ENCODE peak calls at places on chromosome 12, in four cellular contexts. S, I, Y and M are unnamed samples.

GRCh38 chr12:69415471-69416275 is 54.5 kb upstream of the FRS2 start:
- DNase-seq in S (no peak), I (no peak), Y (peak), M (no peak)

GRCh38 chr12:5458229-5459050 is 26.5 kb downstream of the NTF3 start:
- DNase-seq in S (no peak), I (no peak), Y (no peak), M (peak)

GRCh38 chr12:6198556-6198955 is 1.6 kb upstream of the CD9 start:
- DNase-seq in S (no peak), I (no peak), Y (no peak), M (no peak)

GRCh38 chr12:42590324-42590934 is 883 bp upstream of the PRICKLE1 start:
- DNase-seq in S (no peak), I (no peak), Y (no peak), M (no peak)

GRCh38 chr12:121484967-121485366 is 85.0 kb downstream of the RNF34 start:
- DNase-seq in S (no peak), I (no peak), Y (no peak), M (no peak)

GRCh38 chr12:130163461-130164215 is 1.4 kb downstream of the FZD10 start:
- DNase-seq in S (no peak), I (no peak), Y (no peak), M (no peak)

GRCh38 chr12:128267651-128268347 is 829 bp downstream of the TMEM132C start:
- DNase-seq in S (no peak), I (no peak), Y (no peak), M (no peak)

GRCh38 chr12:51533799-51534198 is 57.2 kb upstream of the SCN8A start:
- DNase-seq in S (no peak), I (no peak), Y (no peak), M (no peak)

GRCh38 chr12:50929831-50930230 is 22.5 kb upstream of the HIGD1C start:
- DNase-seq in S (no peak), I (no peak), Y (no peak), M (no peak)

GRCh38 chr12:132247718-132248438 is 81.5 kb downstream of the GALNT9 start:
- DNase-seq in S (no peak), I (no peak), Y (no peak), M (no peak)

GRCh38 chr12:52044284-52044983 is 6.8 kb upstream of the NR4A1 start:
- DNase-seq in S (no peak), I (no peak), Y (no peak), M (no peak)

GRCh38 chr12:101557092-101557491 is 37.7 kb upstream of the MYBPC1 start:
- DNase-seq in S (no peak), I (no peak), Y (no peak), M (no peak)

GRCh38 chr12:100545092-100545491 is 28.4 kb upstream of the GAS2L3 start:
- DNase-seq in S (no peak), I (no peak), Y (no peak), M (no peak)

GRCh38 chr12:45477526-45477925 is 252.0 kb upstream of the ARID2 start:
- DNase-seq in S (no peak), I (no peak), Y (no peak), M (no peak)

GRCh38 chr12:28974166-28974565 is 174.9 kb upstream of the FAR2 start:
- DNase-seq in S (no peak), I (no peak), Y (no peak), M (no peak)

GRCh38 chr12:41743835-41744234 is 400.8 kb downstream of the GXYLT1 start:
- DNase-seq in S (no peak), I (no peak), Y (no peak), M (no peak)

GRCh38 chr12:92574046-92574783 is 128.6 kb upstream of the PLEKHG7 start:
- DNase-seq in S (no peak), I (no peak), Y (peak), M (no peak)

GRCh38 chr12:51959211-51959610 is 7.7 kb downstream of the ACVR1B start:
- DNase-seq in S (no peak), I (no peak), Y (no peak), M (no peak)

GRCh38 chr12:11174022-11174421 is 3.0 kb downstream of the SMIM10L1 start:
- DNase-seq in S (no peak), I (no peak), Y (no peak), M (no peak)

GRCh38 chr12:110546339-110546738 is 36.8 kb downstream of the PPTC7 start:
- DNase-seq in S (no peak), I (no peak), Y (no peak), M (no peak)

GRCh38 chr12:51269174-51270066 is 795 bp downstream of the SMAGP start:
- DNase-seq in S (peak), I (peak), Y (peak), M (no peak)

GRCh38 chr12:6849427-6849826 is 1.7 kb downstream of the CDCA3 start:
- DNase-seq in S (no peak), I (no peak), Y (no peak), M (no peak)

GRCh38 chr12:121562484-121562883 is 18.3 kb downstream of the KDM2B start:
- DNase-seq in S (no peak), I (no peak), Y (no peak), M (no peak)

GRCh38 chr12:120015313-120015712 is 26.3 kb downstream of the BICDL1 start:
- DNase-seq in S (peak), I (peak), Y (no peak), M (no peak)

GRCh38 chr12:68236421-68237059 is 10.9 kb upstream of the IL26 start:
- DNase-seq in S (peak), I (no peak), Y (no peak), M (no peak)

GRCh38 chr12:14664434-14665023 is 31.9 kb downstream of the GUCY2C start:
- DNase-seq in S (peak), I (no peak), Y (peak), M (no peak)

GRCh38 chr12:70354777-70355176 is 11.3 kb upstream of the KCNMB4 start:
- DNase-seq in S (no peak), I (no peak), Y (no peak), M (no peak)

GRCh38 chr12:103423061-103423473 is 72.7 kb downstream of the C12orf42 start:
- DNase-seq in S (no peak), I (no peak), Y (no peak), M (no peak)

GRCh38 chr12:69136931-69137613 is 102.3 kb upstream of the CPSF6 start:
- DNase-seq in S (no peak), I (no peak), Y (no peak), M (no peak)

GRCh38 chr12:53942467-53942997 is 3.9 kb downstream of the HOXC13 start:
- DNase-seq in S (no peak), I (no peak), Y (no peak), M (no peak)

GRCh38 chr12:39417916-39418315 is 25.0 kb downstream of the KIF21A start:
- DNase-seq in S (no peak), I (no peak), Y (no peak), M (no peak)

GRCh38 chr12:94603434-94604068 is 46.8 kb downstream of the TMCC3 start:
- DNase-seq in S (peak), I (peak), Y (peak), M (no peak)

GRCh38 chr12:49543914-49544815 is 5.3 kb downstream of the KCNH3 start:
- DNase-seq in S (no peak), I (no peak), Y (no peak), M (no peak)

GRCh38 chr12:25337916-25338315 is 87.2 kb upstream of the KRAS start:
- DNase-seq in S (no peak), I (no peak), Y (no peak), M (no peak)

GRCh38 chr12:95141305-95141704 is 67.9 kb upstream of the NR2C1 start:
- DNase-seq in S (no peak), I (no peak), Y (no peak), M (no peak)

GRCh38 chr12:131194166-131194565 is 240.5 kb downstream of the ADGRD1 start:
- DNase-seq in S (no peak), I (no peak), Y (no peak), M (no peak)

GRCh38 chr12:123643911-123644310 is 10.3 kb downstream of the GTF2H3 start:
- DNase-seq in S (no peak), I (no peak), Y (no peak), M (no peak)

GRCh38 chr12:124917841-124918621 is 3.6 kb upstream of the UBC start:
- DNase-seq in S (no peak), I (no peak), Y (peak), M (peak)

GRCh38 chr12:31263661-31264060 is 62.3 kb downstream of the SINHCAF start:
- DNase-seq in S (no peak), I (no peak), Y (no peak), M (no peak)
- H3K27ac ChIP-seq in S (no peak), I (no peak), Y (no peak), M (no peak)

DNA sequence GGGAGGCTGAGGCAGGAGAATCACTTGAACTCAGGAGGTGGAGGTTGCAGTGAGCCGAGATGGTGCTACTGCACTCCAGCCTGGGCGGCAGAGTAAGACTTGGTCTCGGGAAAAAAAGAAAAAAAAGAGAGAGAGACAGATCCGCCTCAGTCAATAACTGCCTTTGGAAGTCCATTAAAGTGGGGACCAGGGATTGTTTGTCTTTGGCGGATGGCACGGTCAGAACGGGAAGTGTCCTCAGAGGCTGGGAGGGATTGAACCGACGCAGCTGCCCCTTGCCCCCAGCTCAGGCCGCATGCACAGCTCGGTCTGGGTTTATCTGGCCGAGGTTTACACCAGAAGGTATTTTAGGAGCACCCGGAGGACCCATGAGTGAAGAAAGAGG is 54.4 kb downstream of the TESC start:
- DNase-seq in S (no peak), I (no peak), Y (no peak), M (no peak)
- H3K27ac ChIP-seq in S (no peak), I (no peak), Y (peak), M (no peak)

GRCh38 chr12:113271853-113272561 is 50.7 kb downstream of the TPCN1 start:
- DNase-seq in S (no peak), I (no peak), Y (peak), M (no peak)
- H3K27ac ChIP-seq in S (no peak), I (no peak), Y (peak), M (peak)

DNA sequence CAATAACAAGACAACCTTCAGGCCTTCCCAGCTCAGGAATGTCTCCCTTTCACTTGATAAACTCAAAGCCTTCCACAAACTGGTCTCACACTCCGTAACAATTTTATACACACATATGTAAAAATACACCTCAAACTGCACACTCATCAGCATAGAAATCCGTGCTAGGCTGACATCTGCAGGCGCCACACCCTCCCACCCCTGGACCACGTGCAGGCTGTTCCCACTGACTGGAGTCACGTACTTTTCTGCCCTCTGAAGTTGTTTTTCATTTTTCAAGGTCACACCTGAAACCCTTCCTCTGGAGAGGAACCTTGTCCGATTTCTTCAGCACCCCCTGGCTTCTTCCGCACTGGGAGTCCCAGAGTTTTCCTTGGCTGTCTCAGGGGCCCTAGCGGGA is 27.6 kb downstream of the FBXO21 start:
- DNase-seq in S (no peak), I (no peak), Y (no peak), M (no peak)
- H3K27ac ChIP-seq in S (no peak), I (no peak), Y (no peak), M (no peak)

DNA sequence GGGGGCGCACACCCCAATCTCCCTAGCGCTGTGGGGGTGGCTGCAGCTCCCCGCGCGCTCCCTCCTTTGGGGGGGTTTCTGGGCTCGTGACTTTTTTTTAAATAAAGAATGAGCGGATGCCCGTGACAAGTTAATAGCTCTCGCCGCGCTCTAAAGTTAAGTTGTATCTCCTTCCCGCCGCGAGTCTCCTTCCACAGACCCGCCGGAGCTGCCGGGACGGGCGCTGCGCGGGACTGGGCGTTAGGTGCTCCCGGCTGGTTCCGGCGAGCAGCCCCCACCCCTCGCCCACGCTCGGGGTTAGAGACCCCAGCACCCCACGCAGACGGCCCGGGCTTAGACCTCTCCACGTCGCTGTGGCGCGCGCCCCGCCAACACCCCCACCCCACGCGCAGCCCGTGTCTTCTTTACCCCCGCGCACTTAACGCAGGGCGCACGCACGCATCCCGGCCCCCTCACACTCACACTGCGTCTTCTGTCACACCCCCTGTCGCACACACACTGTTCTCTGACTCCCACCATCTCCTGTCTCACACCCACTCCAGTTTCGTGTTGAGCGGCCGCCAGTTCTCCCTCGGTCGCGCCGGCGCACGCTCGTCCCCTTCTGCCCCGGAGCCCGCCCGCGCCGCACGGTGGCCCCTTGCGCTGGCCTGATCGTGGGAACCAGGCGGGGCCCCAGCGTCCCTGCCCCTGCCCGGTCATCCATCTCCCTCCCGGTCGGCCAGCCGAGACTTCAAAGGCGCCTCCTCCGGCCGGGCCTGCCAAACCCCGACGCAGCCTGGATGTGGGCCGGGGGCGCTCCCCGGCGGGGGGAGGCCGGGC is 82.4 kb upstream of the HMGA2 start:
- DNase-seq in S (peak), I (no peak), Y (no peak), M (no peak)
- H3K27ac ChIP-seq in S (no peak), I (no peak), Y (no peak), M (peak)

GRCh38 chr12:48151103-48151771 is 6.1 kb downstream of the ASB8 start:
- DNase-seq in S (no peak), I (no peak), Y (no peak), M (no peak)
- H3K27ac ChIP-seq in S (no peak), I (no peak), Y (no peak), M (no peak)